ENCODE peak calls at places on chromosomes 16 and 17, in eight cellular contexts. V, O, P, B, Z, N, Q and U are unnamed samples.

GRCh38 chr16:47311738-47312505 is 148.9 kb downstream of the ITFG1 start:
- DNase-seq in V (no peak), O (no peak), P (no peak), B (no peak), Z (no peak), N (no peak), Q (no peak), U (no peak)

GRCh38 chr16:3175157-3176153 is 12.5 kb upstream of the OR1F1 start:
- DNase-seq in V (no peak), O (peak; percentile 71), P (no peak), B (no peak), Z (no peak), N (peak; percentile 70), Q (no peak), U (no peak)

GRCh38 chr17:79948406-79948917 is 87.2 kb downstream of the TBC1D16 start:
- DNase-seq in V (no peak), O (no peak), P (no peak), B (no peak), Z (no peak), N (no peak), Q (no peak), U (no peak)

GRCh38 chr16:642189-643049 is 791 bp downstream of the MCRIP2 start:
- DNase-seq in V (peak; percentile 85), O (no peak), P (no peak), B (peak; percentile 85), Z (peak; percentile 70), N (peak; percentile 95), Q (no peak), U (no peak)

GRCh38 chr16:30186782-30187555 is 3.6 kb downstream of the CORO1A start:
- DNase-seq in V (peak; percentile 71), O (peak; percentile 40), P (peak; percentile 70), B (peak; percentile 87), Z (peak; percentile 45), N (peak; percentile 93), Q (peak; percentile 36), U (no peak)

GRCh38 chr16:9645911-9646310 is 536.3 kb downstream of the GRIN2A start:
- DNase-seq in V (no peak), O (no peak), P (no peak), B (no peak), Z (no peak), N (no peak), Q (no peak), U (peak; percentile 29)

GRCh38 chr17:54980372-54980771 is 11.8 kb downstream of the STXBP4 start:
- DNase-seq in V (no peak), O (no peak), P (no peak), B (no peak), Z (no peak), N (no peak), Q (no peak), U (no peak)

GRCh38 chr16:82370282-82370681 is 200.3 kb upstream of the MPHOSPH6 start:
- DNase-seq in V (no peak), O (no peak), P (no peak), B (no peak), Z (no peak), N (no peak), Q (no peak), U (peak; percentile 68)

GRCh38 chr16:23288209-23288608 is 13.9 kb upstream of the SCNN1B start:
- DNase-seq in V (no peak), O (no peak), P (no peak), B (no peak), Z (no peak), N (no peak), Q (no peak), U (no peak)

GRCh38 chr16:84105948-84106740 is 10.6 kb downstream of the MBTPS1 start:
- DNase-seq in V (no peak), O (no peak), P (no peak), B (no peak), Z (no peak), N (no peak), Q (no peak), U (no peak)

GRCh38 chr17:72405662-72406230 is 284.9 kb downstream of the SOX9 start:
- DNase-seq in V (no peak), O (no peak), P (no peak), B (no peak), Z (no peak), N (no peak), Q (no peak), U (no peak)

GRCh38 chr17:29341726-29342125 is 47.8 kb upstream of the NUFIP2 start:
- DNase-seq in V (no peak), O (no peak), P (no peak), B (no peak), Z (no peak), N (no peak), Q (no peak), U (no peak)

GRCh38 chr17:78808106-78808635 is 26.1 kb upstream of the CYTH1 start:
- DNase-seq in V (no peak), O (no peak), P (no peak), B (no peak), Z (no peak), N (no peak), Q (no peak), U (no peak)

GRCh38 chr17:78664476-78665384 is 87.5 kb upstream of the DNAH17 start:
- DNase-seq in V (no peak), O (no peak), P (no peak), B (no peak), Z (no peak), N (no peak), Q (no peak), U (no peak)

GRCh38 chr16:19555186-19555937 is at the start of gene VPS35L:
- DNase-seq in V (peak; percentile 99), O (peak; percentile 98), P (peak; percentile 94), B (peak; percentile 97), Z (peak; percentile 93), N (peak; percentile 97), Q (peak; percentile 94), U (peak; percentile 99)

GRCh38 chr16:19560078-19560477 is 4.6 kb downstream of the VPS35L start:
- DNase-seq in V (no peak), O (no peak), P (no peak), B (no peak), Z (no peak), N (no peak), Q (no peak), U (no peak)

GRCh38 chr16:19559242-19559910 is 3.9 kb downstream of the VPS35L start:
- DNase-seq in V (no peak), O (peak; percentile 35), P (peak; percentile 53), B (no peak), Z (peak; percentile 40), N (no peak), Q (no peak), U (no peak)

GRCh38 chr16:19555938-19556778 is 655 bp downstream of the VPS35L start:
- DNase-seq in V (no peak), O (peak; percentile 41), P (no peak), B (no peak), Z (peak; percentile 39), N (no peak), Q (peak; percentile 13), U (no peak)
- TF ChIP-seq EP300 in V (no peak), O (no peak), P (no peak), B (no peak), Z (no peak), N (no peak), Q (no peak), U (no peak)

GRCh38 chr16:31273187-31273586 is 13.4 kb downstream of the ITGAM start:
- DNase-seq in V (no peak), O (no peak), P (no peak), B (no peak), Z (no peak), N (no peak), Q (no peak), U (no peak)

GRCh38 chr16:31276600-31276999 is 16.8 kb downstream of the ITGAM start:
- DNase-seq in V (no peak), O (no peak), P (no peak), B (no peak), Z (no peak), N (no peak), Q (no peak), U (no peak)

GRCh38 chr16:31277659-31278260 is 18.0 kb downstream of the ITGAM start:
- DNase-seq in V (no peak), O (no peak), P (no peak), B (no peak), Z (no peak), N (no peak), Q (no peak), U (no peak)

GRCh38 chr16:31273676-31274075 is 13.9 kb downstream of the ITGAM start:
- DNase-seq in V (no peak), O (no peak), P (no peak), B (no peak), Z (no peak), N (no peak), Q (no peak), U (no peak)

DNA sequence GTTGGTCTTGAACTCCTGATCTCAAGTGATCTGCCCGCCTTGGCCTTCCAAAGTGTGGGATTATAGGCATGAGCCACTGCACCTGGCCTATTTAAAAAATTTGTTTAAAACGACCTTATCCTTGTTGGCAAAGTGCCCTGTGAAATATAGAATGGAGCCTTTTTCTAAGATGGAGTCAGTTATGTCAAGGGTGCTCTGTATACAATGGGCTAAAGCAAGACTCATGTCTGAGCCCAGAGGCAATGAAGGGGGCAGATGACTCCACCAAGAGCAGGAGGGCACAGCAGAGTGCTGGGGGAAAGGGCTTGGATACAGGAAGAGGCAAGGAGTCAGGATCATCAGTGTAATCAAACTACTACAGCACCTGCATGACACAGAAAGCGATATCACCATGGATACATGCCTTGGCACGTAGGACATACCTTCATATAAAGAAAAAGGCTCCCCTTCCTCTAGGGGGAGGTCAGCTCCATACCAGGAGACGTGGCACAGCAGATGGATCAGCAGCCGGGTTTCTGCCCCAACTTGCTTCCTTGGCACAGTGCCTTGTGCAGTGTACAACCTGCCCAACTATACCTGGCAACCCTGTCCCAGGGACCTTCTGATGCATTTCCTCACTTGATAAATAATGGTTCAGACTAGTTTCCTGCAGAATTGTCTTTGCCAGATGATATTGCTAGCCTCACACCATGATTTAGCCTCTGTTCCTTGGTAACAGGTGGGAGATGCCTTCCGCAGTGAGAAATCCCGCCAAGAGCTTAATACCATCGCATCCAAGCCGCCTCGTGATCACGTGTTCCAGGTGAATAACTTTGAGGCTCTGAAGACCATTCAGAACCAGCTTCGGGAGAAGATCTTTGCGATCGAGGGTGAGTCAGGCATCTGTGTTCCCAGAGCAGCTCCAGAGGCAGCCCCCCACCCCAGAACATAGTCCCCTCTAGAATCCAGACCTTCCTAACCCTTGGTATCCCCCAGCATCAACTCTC is 15.3 kb downstream of the ITGAM start:
- DNase-seq in V (no peak), O (no peak), P (no peak), B (no peak), Z (no peak), N (no peak), Q (no peak), U (no peak)
- TF ChIP-seq CTCF in V (no peak), O (no peak), P (no peak), B (no peak), Z (no peak), N (no peak), Q (no peak), U (no peak)

DNA sequence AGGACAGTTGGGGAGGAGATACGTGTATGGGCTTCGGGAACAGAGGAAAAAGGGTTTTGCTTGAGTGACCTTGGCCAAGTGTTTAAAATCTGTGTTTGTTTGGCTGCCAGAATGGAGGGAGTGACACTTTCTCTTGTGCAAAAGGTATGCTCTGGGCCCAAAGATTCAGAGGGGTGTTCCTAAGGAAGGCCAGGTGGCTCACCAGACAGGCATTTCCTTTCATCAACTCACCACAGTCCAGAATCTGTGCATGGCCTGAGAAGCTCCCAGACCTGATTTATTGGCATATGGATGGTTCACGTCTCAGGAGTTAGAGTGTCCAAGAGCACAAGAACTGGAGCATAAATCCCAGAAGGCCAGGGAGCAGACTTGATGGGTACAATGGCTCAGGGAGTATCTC is 53.4 kb upstream of the NLK start:
- DNase-seq in V (no peak), O (no peak), P (no peak), B (no peak), Z (no peak), N (no peak), Q (no peak), U (no peak)
- TF ChIP-seq EP300 in V (no peak), O (no peak), P (no peak), B (no peak), Z (no peak), N (no peak), Q (no peak), U (no peak)

GRCh38 chr17:63435681-63436522 is 10.2 kb downstream of the CYB561 start:
- DNase-seq in V (no peak), O (peak; percentile 48), P (no peak), B (peak; percentile 67), Z (peak; percentile 45), N (peak; percentile 85), Q (no peak), U (no peak)
- TF ChIP-seq CTCF in V (no peak), O (no peak), P (no peak), B (peak; percentile 20), Z (peak; percentile 12), N (peak; percentile 21), Q (peak; percentile 24), U (no peak)